ENCODE peak calls at places on chromosomes 6 and 20, in four cellular contexts. A is GM13977, T is neural crest cell, V is omental fat pad. W is an unnamed sample.
A peak's percentile ranks its signal among the peaks of the same experiment; 100 is the strongest.

GRCh38 chr20:35305682-35306556 is 13.7 kb upstream of the FAM83C start:
- DNase-seq in T (no peak), V (peak; percentile 32), A (no peak), W (no peak)

GRCh38 chr6:156438519-156438918 is 338.7 kb upstream of the ARID1B start:
- DNase-seq in V (no peak), A (no peak), T (no peak), W (no peak)

GRCh38 chr6:138115877-138116660 is 8.8 kb upstream of the PERP start:
- DNase-seq in T (no peak), V (no peak), A (peak; percentile 56), W (peak; percentile 22)

GRCh38 chr6:28634406-28634757 is 108.7 kb downstream of the GPX5 start:
- DNase-seq in T (no peak), A (no peak), V (no peak), W (no peak)

GRCh38 chr6:25085761-25086160 is 150.0 kb upstream of the RIPOR2 start:
- DNase-seq in T (no peak), A (no peak), V (no peak), W (peak; percentile 7)

GRCh38 chr6:116326392-116326717 is 44.4 kb upstream of the DSE start:
- DNase-seq in V (no peak), T (no peak), A (no peak), W (no peak)

GRCh38 chr20:46546293-46546692 is 4.2 kb downstream of the OCSTAMP start:
- DNase-seq in V (no peak), A (no peak), T (no peak), W (no peak)

GRCh38 chr6:8803181-8803760 is 367.9 kb upstream of the SLC35B3 start:
- DNase-seq in A (no peak), T (no peak), V (no peak), W (no peak)

GRCh38 chr6:161701051-161701450 is 427.2 kb upstream of the AGPAT4 start:
- DNase-seq in A (no peak), T (no peak), V (no peak), W (no peak)

GRCh38 chr6:3307436-3307835 is 48.7 kb downstream of the PSMG4 start:
- DNase-seq in V (no peak), T (no peak), A (no peak), W (no peak)

GRCh38 chr20:49766979-49767419 is 45.6 kb upstream of the SLC9A8 start:
- DNase-seq in A (no peak), V (no peak), T (no peak), W (no peak)

GRCh38 chr6:170264086-170264485 is 26.8 kb downstream of the DLL1 start:
- DNase-seq in A (no peak), V (no peak), T (no peak), W (no peak)

GRCh38 chr6:17703256-17703694 is 3.5 kb downstream of the NUP153 start:
- DNase-seq in A (no peak), T (no peak), V (no peak), W (peak; percentile 16)

GRCh38 chr6:151242420-151242841 is 2.7 kb downstream of the AKAP12 start:
- DNase-seq in A (no peak), T (no peak), V (no peak), W (no peak)

GRCh38 chr6:31541658-31542521 is at the start of gene DDX39B:
- DNase-seq in V (peak; percentile 67), A (peak; percentile 92), T (peak; percentile 85), W (peak; percentile 95)

GRCh38 chr6:134882426-134883038 is 67.4 kb downstream of the ALDH8A1 start:
- DNase-seq in A (peak; percentile 48), T (peak; percentile 61), V (peak; percentile 38), W (no peak)

GRCh38 chr6:101666256-101666655 is 272.7 kb downstream of the GRIK2 start:
- DNase-seq in A (no peak), T (no peak), V (no peak), W (no peak)

GRCh38 chr20:12453711-12454110 is 536.0 kb downstream of the BTBD3 start:
- DNase-seq in T (no peak), A (no peak), V (no peak), W (no peak)

GRCh38 chr20:10074513-10074912 is 39.7 kb downstream of the ANKEF1 start:
- DNase-seq in V (no peak), A (no peak), T (no peak), W (no peak)

GRCh38 chr6:32086661-32087573 is 22.2 kb downstream of the TNXB start:
- DNase-seq in T (no peak), A (peak; percentile 77), V (no peak), W (peak; percentile 68)

GRCh38 chr6:18185624-18186023 is 30.4 kb downstream of the KDM1B start:
- DNase-seq in V (no peak), T (no peak), A (no peak), W (no peak)

GRCh38 chr20:40536866-40537265 is 152.2 kb downstream of the MAFB start:
- DNase-seq in A (no peak), V (no peak), T (no peak), W (no peak)

GRCh38 chr6:128557086-128557485 is 36.7 kb upstream of the PTPRK start:
- DNase-seq in V (no peak), T (no peak), A (no peak), W (no peak)

GRCh38 chr6:128558924-128559323 is 38.5 kb upstream of the PTPRK start:
- DNase-seq in T (no peak), A (no peak), V (no peak), W (no peak)

GRCh38 chr6:128558021-128558420 is 37.6 kb upstream of the PTPRK start:
- DNase-seq in V (no peak), T (no peak), A (no peak), W (no peak)

DNA sequence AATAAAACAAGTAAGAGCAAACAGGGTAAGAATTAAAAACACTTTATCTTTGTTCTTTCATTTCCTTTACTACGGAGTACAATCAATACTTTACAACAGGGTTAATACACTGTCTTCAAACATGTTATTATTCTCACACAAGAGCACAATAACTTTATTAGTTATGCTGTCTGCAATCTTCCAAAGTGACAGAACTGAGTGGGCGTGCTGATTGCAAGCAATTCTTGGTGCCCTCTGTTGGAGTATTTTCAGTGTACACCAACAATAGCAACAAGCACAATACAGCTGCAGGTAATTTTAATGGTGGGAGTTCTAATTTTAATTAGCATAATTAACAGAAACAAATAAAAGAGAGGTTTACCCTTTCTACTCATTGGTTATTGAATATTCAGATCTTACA is 33.9 kb upstream of the PTPRK start:
- DNase-seq in V (no peak), T (no peak), A (no peak), W (no peak)
- TF ChIP-seq CTCF in V (no peak), T (peak; percentile 38), A (no peak), W (no peak)

GRCh38 chr6:160261120-160261450 is 2.5 kb upstream of the SLC22A2 start:
- DNase-seq in A (no peak), T (no peak), V (no peak), W (no peak)

GRCh38 chr6:160264213-160264612 is 5.6 kb upstream of the SLC22A2 start:
- DNase-seq in T (no peak), V (no peak), A (no peak), W (no peak)

GRCh38 chr6:160260283-160261119 is 1.9 kb upstream of the SLC22A2 start:
- DNase-seq in V (no peak), T (no peak), A (no peak), W (no peak)

GRCh38 chr6:160263214-160263939 is 4.8 kb upstream of the SLC22A2 start:
- DNase-seq in A (no peak), T (no peak), V (no peak), W (no peak)

GRCh38 chr6:160261991-160262718 is 3.5 kb upstream of the SLC22A2 start:
- DNase-seq in V (no peak), T (no peak), A (no peak), W (no peak)
- TF ChIP-seq CTCF in V (no peak), T (peak; percentile 38), A (no peak), W (no peak)

GRCh38 chr20:2751347-2751867 is 49.0 kb downstream of the CPXM1 start:
- DNase-seq in A (no peak), V (no peak), T (no peak), W (no peak)

GRCh38 chr20:2753456-2754040 is 46.9 kb downstream of the CPXM1 start:
- DNase-seq in A (no peak), V (no peak), T (no peak), W (no peak)

GRCh38 chr20:2752631-2753455 is 47.6 kb downstream of the CPXM1 start:
- DNase-seq in A (no peak), V (no peak), T (peak; percentile 53), W (no peak)

GRCh38 chr20:2750343-2751251 is 49.8 kb downstream of the CPXM1 start:
- DNase-seq in T (no peak), A (no peak), V (no peak), W (no peak)

DNA sequence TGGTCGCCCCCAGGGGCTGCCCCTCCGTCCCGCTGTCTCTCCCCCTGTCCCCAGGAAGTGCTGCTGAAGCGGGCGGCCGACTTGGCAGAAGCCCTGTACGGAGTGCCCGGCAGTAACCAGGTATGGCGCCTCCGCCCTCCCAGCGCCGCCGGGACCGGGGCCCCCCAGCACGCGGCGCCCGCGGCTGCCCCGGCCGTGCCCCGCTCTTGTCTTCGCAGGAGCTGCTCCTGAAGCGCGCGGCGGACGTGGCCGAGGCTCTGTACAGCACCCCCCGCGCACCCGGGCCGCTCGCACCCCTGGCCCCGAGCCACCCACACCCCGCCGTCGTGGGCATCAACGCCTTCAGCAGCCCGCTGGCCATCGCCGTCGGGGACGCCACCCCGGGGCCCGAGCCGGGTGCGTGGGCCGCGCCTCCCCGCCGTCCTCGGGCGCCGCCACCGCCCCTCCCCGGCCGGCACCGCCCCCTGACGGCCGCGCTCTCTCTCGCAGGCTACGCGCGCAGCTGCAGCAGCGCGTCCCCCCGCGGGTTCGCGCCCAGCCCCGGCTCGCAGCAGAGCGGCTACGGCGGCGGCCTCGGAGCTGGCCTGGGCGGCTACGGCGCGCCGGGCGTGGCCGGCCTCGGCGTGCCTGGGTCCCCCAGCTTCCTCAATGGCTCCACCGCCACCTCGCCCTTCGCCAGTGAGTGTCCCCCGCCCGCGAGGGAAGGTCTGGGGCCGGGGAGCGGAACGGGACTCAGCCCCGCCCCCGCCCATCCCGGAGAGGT is 48.4 kb downstream of the CPXM1 start:
- DNase-seq in A (peak; percentile 74), V (no peak), T (no peak), W (no peak)
- TF ChIP-seq CTCF in A (peak; percentile 45), V (no peak), T (no peak), W (no peak)

DNA sequence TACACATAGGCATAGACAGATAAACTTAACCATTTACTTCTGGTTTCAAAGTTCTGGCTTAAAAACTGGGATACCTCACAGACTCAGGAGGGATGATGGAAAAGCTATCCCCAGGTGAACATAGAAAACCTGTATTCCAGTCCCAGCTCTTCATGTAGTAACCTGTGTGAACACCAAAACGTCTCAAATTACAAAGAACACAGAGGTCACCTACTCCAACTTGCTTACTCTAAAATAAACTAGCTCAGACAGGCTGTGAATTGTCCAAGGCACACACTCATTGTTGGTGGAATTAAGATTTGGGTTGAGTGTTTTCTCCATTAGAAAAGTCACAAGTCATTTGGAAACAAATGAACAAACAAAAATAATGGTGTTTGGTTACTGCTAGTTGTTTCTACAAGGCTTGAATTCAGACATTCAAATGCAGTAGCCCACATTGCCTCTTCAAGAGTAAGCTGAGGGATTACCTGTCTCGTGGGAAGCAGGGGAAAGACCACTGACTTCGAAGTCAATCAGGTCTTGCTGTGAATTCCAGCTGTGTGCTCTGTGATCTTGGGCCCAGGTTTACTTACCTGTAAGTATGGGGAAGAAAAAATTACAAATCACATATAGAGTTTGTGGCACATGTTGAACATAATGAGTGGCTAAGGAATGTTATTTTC is 48.2 kb upstream of the LRRC1 start:
- DNase-seq in V (no peak), T (no peak), A (no peak), W (no peak)
- TF ChIP-seq CTCF in V (no peak), T (no peak), A (no peak), W (no peak)

GRCh38 chr6:74284266-74284665 is 588.3 kb downstream of the CD109 start:
- DNase-seq in A (no peak), T (no peak), V (no peak), W (no peak)

GRCh38 chr6:74282143-74282689 is 586.2 kb downstream of the CD109 start:
- DNase-seq in A (no peak), V (no peak), T (no peak), W (no peak)

GRCh38 chr6:74277749-74278148 is 581.7 kb downstream of the CD109 start:
- DNase-seq in V (no peak), A (no peak), T (no peak), W (no peak)

GRCh38 chr6:74280130-74280692 is 584.2 kb downstream of the CD109 start:
- DNase-seq in V (no peak), A (no peak), T (no peak), W (no peak)
- TF ChIP-seq CTCF in V (no peak), A (no peak), T (peak; percentile 18), W (no peak)